ENCODE peak calls at places on chromosomes 1 and 21, in ten cellular contexts. One of them, this sample, is unnamed.

GRCh38 chr1:205585169-205585834 is 46.5 kb downstream of the ELK4 start:
- DNase-seq in EL: no peak
- DNase-seq in naive thymus-derived CD4-positive, alpha-beta T cell: no peak
- DNase-seq in M059J: no peak
- DNase-seq in activated gamma-delta T cell treated with anti-CD3 and anti-CD28 coated beads, Interleukin-2, amount 50 U/mL, for 16 hours: no peak
- DNase-seq in DMS 273 treated with DMSO at 0.1 percent for 48 hours: no peak
- DNase-seq in MV-4-11: no peak
- DNase-seq in psoas muscle: no peak
- DNase-seq in activated CD8-positive, alpha-beta memory T cell treated with anti-CD3 and anti-CD28 coated beads, Interleukin-2, amount 50 U/mL, for 48 hours: peak
- DNase-seq in brain microvascular endothelial cell: no peak
- DNase-seq in this sample: no peak

GRCh38 chr1:119554188-119554587 is 47.2 kb downstream of the HSD3B1 start:
- DNase-seq in naive thymus-derived CD4-positive, alpha-beta T cell: no peak
- DNase-seq in DMS 273 treated with DMSO at 0.1 percent for 48 hours: no peak
- DNase-seq in activated CD8-positive, alpha-beta memory T cell treated with anti-CD3 and anti-CD28 coated beads, Interleukin-2, amount 50 U/mL, for 48 hours: no peak
- DNase-seq in M059J: peak
- DNase-seq in EL: peak
- DNase-seq in psoas muscle: no peak
- DNase-seq in brain microvascular endothelial cell: peak
- DNase-seq in activated gamma-delta T cell treated with anti-CD3 and anti-CD28 coated beads, Interleukin-2, amount 50 U/mL, for 16 hours: no peak
- DNase-seq in MV-4-11: no peak
- DNase-seq in this sample: no peak

GRCh38 chr1:152458384-152459185 is 44.5 kb upstream of the CRNN start:
- DNase-seq in activated gamma-delta T cell treated with anti-CD3 and anti-CD28 coated beads, Interleukin-2, amount 50 U/mL, for 16 hours: peak
- DNase-seq in brain microvascular endothelial cell: peak
- DNase-seq in DMS 273 treated with DMSO at 0.1 percent for 48 hours: peak
- DNase-seq in naive thymus-derived CD4-positive, alpha-beta T cell: peak
- DNase-seq in activated CD8-positive, alpha-beta memory T cell treated with anti-CD3 and anti-CD28 coated beads, Interleukin-2, amount 50 U/mL, for 48 hours: peak
- DNase-seq in M059J: peak
- DNase-seq in MV-4-11: peak
- DNase-seq in psoas muscle: peak
- DNase-seq in EL: peak
- DNase-seq in this sample: peak

GRCh38 chr1:41738475-41738874 is 180.2 kb downstream of the HIVEP3 start:
- DNase-seq in M059J: no peak
- DNase-seq in brain microvascular endothelial cell: peak
- DNase-seq in activated CD8-positive, alpha-beta memory T cell treated with anti-CD3 and anti-CD28 coated beads, Interleukin-2, amount 50 U/mL, for 48 hours: no peak
- DNase-seq in naive thymus-derived CD4-positive, alpha-beta T cell: no peak
- DNase-seq in psoas muscle: no peak
- DNase-seq in EL: no peak
- DNase-seq in activated gamma-delta T cell treated with anti-CD3 and anti-CD28 coated beads, Interleukin-2, amount 50 U/mL, for 16 hours: no peak
- DNase-seq in MV-4-11: peak
- DNase-seq in DMS 273 treated with DMSO at 0.1 percent for 48 hours: no peak
- DNase-seq in this sample: no peak

GRCh38 chr1:152110860-152111514 is 4.3 kb downstream of the TCHH start:
- DNase-seq in activated gamma-delta T cell treated with anti-CD3 and anti-CD28 coated beads, Interleukin-2, amount 50 U/mL, for 16 hours: no peak
- DNase-seq in M059J: no peak
- DNase-seq in naive thymus-derived CD4-positive, alpha-beta T cell: peak
- DNase-seq in EL: peak
- DNase-seq in brain microvascular endothelial cell: peak
- DNase-seq in psoas muscle: no peak
- DNase-seq in DMS 273 treated with DMSO at 0.1 percent for 48 hours: peak
- DNase-seq in MV-4-11: peak
- DNase-seq in activated CD8-positive, alpha-beta memory T cell treated with anti-CD3 and anti-CD28 coated beads, Interleukin-2, amount 50 U/mL, for 48 hours: peak
- DNase-seq in this sample: no peak

GRCh38 chr1:153677718-153678518 is 570 bp upstream of the NPR1 start:
- DNase-seq in activated gamma-delta T cell treated with anti-CD3 and anti-CD28 coated beads, Interleukin-2, amount 50 U/mL, for 16 hours: peak
- DNase-seq in M059J: peak
- DNase-seq in naive thymus-derived CD4-positive, alpha-beta T cell: peak
- DNase-seq in MV-4-11: no peak
- DNase-seq in brain microvascular endothelial cell: peak
- DNase-seq in EL: peak
- DNase-seq in activated CD8-positive, alpha-beta memory T cell treated with anti-CD3 and anti-CD28 coated beads, Interleukin-2, amount 50 U/mL, for 48 hours: peak
- DNase-seq in DMS 273 treated with DMSO at 0.1 percent for 48 hours: no peak
- DNase-seq in psoas muscle: peak
- DNase-seq in this sample: no peak

GRCh38 chr1:26289158-26290059 is 9.5 kb downstream of the SH3BGRL3 start:
- DNase-seq in activated gamma-delta T cell treated with anti-CD3 and anti-CD28 coated beads, Interleukin-2, amount 50 U/mL, for 16 hours: no peak
- DNase-seq in M059J: no peak
- DNase-seq in MV-4-11: peak
- DNase-seq in brain microvascular endothelial cell: no peak
- DNase-seq in EL: no peak
- DNase-seq in activated CD8-positive, alpha-beta memory T cell treated with anti-CD3 and anti-CD28 coated beads, Interleukin-2, amount 50 U/mL, for 48 hours: peak
- DNase-seq in psoas muscle: peak
- DNase-seq in DMS 273 treated with DMSO at 0.1 percent for 48 hours: peak
- DNase-seq in naive thymus-derived CD4-positive, alpha-beta T cell: no peak
- DNase-seq in this sample: peak

GRCh38 chr21:16084776-16085364 is 355.1 kb downstream of the USP25 start:
- DNase-seq in activated gamma-delta T cell treated with anti-CD3 and anti-CD28 coated beads, Interleukin-2, amount 50 U/mL, for 16 hours: no peak
- DNase-seq in DMS 273 treated with DMSO at 0.1 percent for 48 hours: no peak
- DNase-seq in EL: peak
- DNase-seq in brain microvascular endothelial cell: peak
- DNase-seq in MV-4-11: no peak
- DNase-seq in psoas muscle: peak
- DNase-seq in M059J: peak
- DNase-seq in naive thymus-derived CD4-positive, alpha-beta T cell: no peak
- DNase-seq in activated CD8-positive, alpha-beta memory T cell treated with anti-CD3 and anti-CD28 coated beads, Interleukin-2, amount 50 U/mL, for 48 hours: no peak
- DNase-seq in this sample: peak

GRCh38 chr1:171780583-171781166 is 785 bp upstream of the METTL13 start:
- DNase-seq in brain microvascular endothelial cell: no peak
- DNase-seq in MV-4-11: peak
- DNase-seq in activated gamma-delta T cell treated with anti-CD3 and anti-CD28 coated beads, Interleukin-2, amount 50 U/mL, for 16 hours: no peak
- DNase-seq in activated CD8-positive, alpha-beta memory T cell treated with anti-CD3 and anti-CD28 coated beads, Interleukin-2, amount 50 U/mL, for 48 hours: no peak
- DNase-seq in M059J: no peak
- DNase-seq in EL: no peak
- DNase-seq in psoas muscle: no peak
- DNase-seq in naive thymus-derived CD4-positive, alpha-beta T cell: no peak
- DNase-seq in DMS 273 treated with DMSO at 0.1 percent for 48 hours: no peak
- DNase-seq in this sample: no peak

GRCh38 chr1:17338706-17339493 is 30.9 kb downstream of the PADI4 start:
- DNase-seq in M059J: no peak
- DNase-seq in activated gamma-delta T cell treated with anti-CD3 and anti-CD28 coated beads, Interleukin-2, amount 50 U/mL, for 16 hours: no peak
- DNase-seq in activated CD8-positive, alpha-beta memory T cell treated with anti-CD3 and anti-CD28 coated beads, Interleukin-2, amount 50 U/mL, for 48 hours: no peak
- DNase-seq in psoas muscle: no peak
- DNase-seq in naive thymus-derived CD4-positive, alpha-beta T cell: no peak
- DNase-seq in MV-4-11: no peak
- DNase-seq in brain microvascular endothelial cell: no peak
- DNase-seq in EL: no peak
- DNase-seq in DMS 273 treated with DMSO at 0.1 percent for 48 hours: no peak
- DNase-seq in this sample: no peak

GRCh38 chr1:94738371-94738770 is 81.8 kb upstream of the SLC44A3 start:
- DNase-seq in DMS 273 treated with DMSO at 0.1 percent for 48 hours: no peak
- DNase-seq in MV-4-11: no peak
- DNase-seq in EL: no peak
- DNase-seq in activated gamma-delta T cell treated with anti-CD3 and anti-CD28 coated beads, Interleukin-2, amount 50 U/mL, for 16 hours: no peak
- DNase-seq in brain microvascular endothelial cell: no peak
- DNase-seq in psoas muscle: no peak
- DNase-seq in activated CD8-positive, alpha-beta memory T cell treated with anti-CD3 and anti-CD28 coated beads, Interleukin-2, amount 50 U/mL, for 48 hours: no peak
- DNase-seq in naive thymus-derived CD4-positive, alpha-beta T cell: no peak
- DNase-seq in M059J: peak
- DNase-seq in this sample: no peak

GRCh38 chr1:153404768-153405167 is 11.6 kb upstream of the S100A7A start:
- DNase-seq in EL: peak
- DNase-seq in activated CD8-positive, alpha-beta memory T cell treated with anti-CD3 and anti-CD28 coated beads, Interleukin-2, amount 50 U/mL, for 48 hours: peak
- DNase-seq in M059J: peak
- DNase-seq in activated gamma-delta T cell treated with anti-CD3 and anti-CD28 coated beads, Interleukin-2, amount 50 U/mL, for 16 hours: no peak
- DNase-seq in psoas muscle: peak
- DNase-seq in MV-4-11: peak
- DNase-seq in DMS 273 treated with DMSO at 0.1 percent for 48 hours: no peak
- DNase-seq in brain microvascular endothelial cell: no peak
- DNase-seq in naive thymus-derived CD4-positive, alpha-beta T cell: peak
- DNase-seq in this sample: no peak

GRCh38 chr1:99266731-99267130 is 2.4 kb downstream of the PLPPR4 start:
- DNase-seq in activated gamma-delta T cell treated with anti-CD3 and anti-CD28 coated beads, Interleukin-2, amount 50 U/mL, for 16 hours: no peak
- DNase-seq in M059J: peak
- DNase-seq in DMS 273 treated with DMSO at 0.1 percent for 48 hours: no peak
- DNase-seq in brain microvascular endothelial cell: peak
- DNase-seq in psoas muscle: no peak
- DNase-seq in activated CD8-positive, alpha-beta memory T cell treated with anti-CD3 and anti-CD28 coated beads, Interleukin-2, amount 50 U/mL, for 48 hours: no peak
- DNase-seq in MV-4-11: no peak
- DNase-seq in naive thymus-derived CD4-positive, alpha-beta T cell: no peak
- DNase-seq in EL: peak
- DNase-seq in this sample: no peak

GRCh38 chr1:25800538-25801377 is 765 bp downstream of the SELENON start:
- DNase-seq in activated CD8-positive, alpha-beta memory T cell treated with anti-CD3 and anti-CD28 coated beads, Interleukin-2, amount 50 U/mL, for 48 hours: no peak
- DNase-seq in psoas muscle: peak
- DNase-seq in M059J: no peak
- DNase-seq in activated gamma-delta T cell treated with anti-CD3 and anti-CD28 coated beads, Interleukin-2, amount 50 U/mL, for 16 hours: no peak
- DNase-seq in EL: peak
- DNase-seq in brain microvascular endothelial cell: no peak
- DNase-seq in MV-4-11: no peak
- DNase-seq in DMS 273 treated with DMSO at 0.1 percent for 48 hours: no peak
- DNase-seq in naive thymus-derived CD4-positive, alpha-beta T cell: no peak
- DNase-seq in this sample: no peak

GRCh38 chr1:87305762-87306161 is 22.9 kb upstream of the LMO4 start:
- DNase-seq in M059J: no peak
- DNase-seq in MV-4-11: no peak
- DNase-seq in naive thymus-derived CD4-positive, alpha-beta T cell: no peak
- DNase-seq in brain microvascular endothelial cell: no peak
- DNase-seq in DMS 273 treated with DMSO at 0.1 percent for 48 hours: no peak
- DNase-seq in EL: no peak
- DNase-seq in psoas muscle: no peak
- DNase-seq in activated gamma-delta T cell treated with anti-CD3 and anti-CD28 coated beads, Interleukin-2, amount 50 U/mL, for 16 hours: no peak
- DNase-seq in activated CD8-positive, alpha-beta memory T cell treated with anti-CD3 and anti-CD28 coated beads, Interleukin-2, amount 50 U/mL, for 48 hours: no peak
- DNase-seq in this sample: no peak

GRCh38 chr1:1206376-1207253 is at the start of gene TNFRSF18:
- DNase-seq in DMS 273 treated with DMSO at 0.1 percent for 48 hours: no peak
- DNase-seq in M059J: no peak
- DNase-seq in EL: no peak
- DNase-seq in activated gamma-delta T cell treated with anti-CD3 and anti-CD28 coated beads, Interleukin-2, amount 50 U/mL, for 16 hours: no peak
- DNase-seq in naive thymus-derived CD4-positive, alpha-beta T cell: peak
- DNase-seq in MV-4-11: no peak
- DNase-seq in activated CD8-positive, alpha-beta memory T cell treated with anti-CD3 and anti-CD28 coated beads, Interleukin-2, amount 50 U/mL, for 48 hours: peak
- DNase-seq in psoas muscle: peak
- DNase-seq in brain microvascular endothelial cell: no peak
- DNase-seq in this sample: no peak